ENCODE peak calls at places on chromosomes 4 and X, in seven cellular contexts. One of them, this sample, is unnamed.
A peak's percentile ranks its signal among the peaks of the same experiment; 100 is the strongest.

GRCh38 chr4:13891544-13891939 is 264.0 kb upstream of the BOD1L1 start:
- DNase-seq in GM19239: no peak
- DNase-seq in stimulated activated CD8-positive, alpha-beta memory T cell treated with anti-CD3 and anti-CD28 coated beads, Interleukin-4, amount 100 ng/mL, for 4 hours: no peak
- DNase-seq in hepatocyte: no peak
- DNase-seq in retina: no peak
- DNase-seq in activated T-cell treated with anti-CD3 and anti-CD28 coated beads, Interleukin-2, amount 50 U/mL, for 1 hour: no peak
- DNase-seq in stomach: no peak
- DNase-seq in this sample: no peak

GRCh38 chr4:185039508-185040273 is 21.4 kb downstream of the HELT start:
- DNase-seq in GM19239: peak; percentile 65
- DNase-seq in stimulated activated CD8-positive, alpha-beta memory T cell treated with anti-CD3 and anti-CD28 coated beads, Interleukin-4, amount 100 ng/mL, for 4 hours: no peak
- DNase-seq in hepatocyte: peak; percentile 72
- DNase-seq in retina: peak; percentile 67
- DNase-seq in activated T-cell treated with anti-CD3 and anti-CD28 coated beads, Interleukin-2, amount 50 U/mL, for 1 hour: peak; percentile 28
- DNase-seq in stomach: peak; percentile 67
- DNase-seq in this sample: peak; percentile 62

GRCh38 chr4:143251781-143252180 is 67.1 kb downstream of the USP38 start:
- DNase-seq in GM19239: no peak
- DNase-seq in stimulated activated CD8-positive, alpha-beta memory T cell treated with anti-CD3 and anti-CD28 coated beads, Interleukin-4, amount 100 ng/mL, for 4 hours: no peak
- DNase-seq in hepatocyte: no peak
- DNase-seq in retina: no peak
- DNase-seq in activated T-cell treated with anti-CD3 and anti-CD28 coated beads, Interleukin-2, amount 50 U/mL, for 1 hour: no peak
- DNase-seq in stomach: no peak
- DNase-seq in this sample: no peak

GRCh38 chr4:7435411-7436095 is 823 bp upstream of the PSAPL1 start:
- DNase-seq in GM19239: no peak
- DNase-seq in stimulated activated CD8-positive, alpha-beta memory T cell treated with anti-CD3 and anti-CD28 coated beads, Interleukin-4, amount 100 ng/mL, for 4 hours: no peak
- DNase-seq in hepatocyte: peak; percentile 77
- DNase-seq in retina: no peak
- DNase-seq in activated T-cell treated with anti-CD3 and anti-CD28 coated beads, Interleukin-2, amount 50 U/mL, for 1 hour: no peak
- DNase-seq in stomach: peak; percentile 42
- DNase-seq in this sample: no peak

GRCh38 chr4:3067473-3068001 is 6.8 kb downstream of the HTT-AS start:
- DNase-seq in GM19239: no peak
- DNase-seq in stimulated activated CD8-positive, alpha-beta memory T cell treated with anti-CD3 and anti-CD28 coated beads, Interleukin-4, amount 100 ng/mL, for 4 hours: no peak
- DNase-seq in hepatocyte: no peak
- DNase-seq in retina: no peak
- DNase-seq in activated T-cell treated with anti-CD3 and anti-CD28 coated beads, Interleukin-2, amount 50 U/mL, for 1 hour: no peak
- DNase-seq in stomach: no peak
- DNase-seq in this sample: no peak

GRCh38 chrX:97070346-97070745 is 186.6 kb downstream of the RPA4 start:
- DNase-seq in GM19239: no peak
- DNase-seq in stimulated activated CD8-positive, alpha-beta memory T cell treated with anti-CD3 and anti-CD28 coated beads, Interleukin-4, amount 100 ng/mL, for 4 hours: no peak
- DNase-seq in hepatocyte: no peak
- DNase-seq in retina: no peak
- DNase-seq in activated T-cell treated with anti-CD3 and anti-CD28 coated beads, Interleukin-2, amount 50 U/mL, for 1 hour: no peak
- DNase-seq in stomach: no peak
- DNase-seq in this sample: no peak

GRCh38 chr4:21209854-21210253 is 509.6 kb downstream of the PACRGL start:
- DNase-seq in GM19239: no peak
- DNase-seq in stimulated activated CD8-positive, alpha-beta memory T cell treated with anti-CD3 and anti-CD28 coated beads, Interleukin-4, amount 100 ng/mL, for 4 hours: no peak
- DNase-seq in hepatocyte: no peak
- DNase-seq in retina: no peak
- DNase-seq in activated T-cell treated with anti-CD3 and anti-CD28 coated beads, Interleukin-2, amount 50 U/mL, for 1 hour: no peak
- DNase-seq in stomach: no peak
- DNase-seq in this sample: no peak

GRCh38 chr4:3709061-3709845 is 56.9 kb upstream of the ADRA2C start:
- DNase-seq in GM19239: no peak
- DNase-seq in stimulated activated CD8-positive, alpha-beta memory T cell treated with anti-CD3 and anti-CD28 coated beads, Interleukin-4, amount 100 ng/mL, for 4 hours: no peak
- DNase-seq in hepatocyte: no peak
- DNase-seq in retina: no peak
- DNase-seq in activated T-cell treated with anti-CD3 and anti-CD28 coated beads, Interleukin-2, amount 50 U/mL, for 1 hour: no peak
- DNase-seq in stomach: no peak
- DNase-seq in this sample: no peak

GRCh38 chrX:115311666-115312065 is 22.2 kb downstream of the LUZP4 start:
- DNase-seq in GM19239: no peak
- DNase-seq in stimulated activated CD8-positive, alpha-beta memory T cell treated with anti-CD3 and anti-CD28 coated beads, Interleukin-4, amount 100 ng/mL, for 4 hours: no peak
- DNase-seq in hepatocyte: peak; percentile 77
- DNase-seq in retina: peak; percentile 51
- DNase-seq in activated T-cell treated with anti-CD3 and anti-CD28 coated beads, Interleukin-2, amount 50 U/mL, for 1 hour: no peak
- DNase-seq in stomach: no peak
- DNase-seq in this sample: no peak

GRCh38 chr4:26839534-26839951 is 21.1 kb upstream of the STIM2 start:
- DNase-seq in GM19239: no peak
- DNase-seq in stimulated activated CD8-positive, alpha-beta memory T cell treated with anti-CD3 and anti-CD28 coated beads, Interleukin-4, amount 100 ng/mL, for 4 hours: no peak
- DNase-seq in hepatocyte: no peak
- DNase-seq in retina: no peak
- DNase-seq in activated T-cell treated with anti-CD3 and anti-CD28 coated beads, Interleukin-2, amount 50 U/mL, for 1 hour: no peak
- DNase-seq in stomach: no peak
- DNase-seq in this sample: no peak

GRCh38 chr4:44760142-44760898 is 34.0 kb upstream of the GNPDA2 start:
- DNase-seq in GM19239: no peak
- DNase-seq in stimulated activated CD8-positive, alpha-beta memory T cell treated with anti-CD3 and anti-CD28 coated beads, Interleukin-4, amount 100 ng/mL, for 4 hours: no peak
- DNase-seq in hepatocyte: peak; percentile 67
- DNase-seq in retina: peak; percentile 28
- DNase-seq in activated T-cell treated with anti-CD3 and anti-CD28 coated beads, Interleukin-2, amount 50 U/mL, for 1 hour: no peak
- DNase-seq in stomach: no peak
- DNase-seq in this sample: no peak

GRCh38 chr4:105520819-105521790 is 31.3 kb upstream of the ARHGEF38 start:
- DNase-seq in GM19239: peak; percentile 20
- DNase-seq in stimulated activated CD8-positive, alpha-beta memory T cell treated with anti-CD3 and anti-CD28 coated beads, Interleukin-4, amount 100 ng/mL, for 4 hours: no peak
- DNase-seq in hepatocyte: peak; percentile 63
- DNase-seq in retina: peak; percentile 40
- DNase-seq in activated T-cell treated with anti-CD3 and anti-CD28 coated beads, Interleukin-2, amount 50 U/mL, for 1 hour: no peak
- DNase-seq in stomach: peak; percentile 34
- DNase-seq in this sample: no peak

GRCh38 chr4:9808077-9808476 is 26.6 kb downstream of the DRD5 start:
- DNase-seq in GM19239: no peak
- DNase-seq in stimulated activated CD8-positive, alpha-beta memory T cell treated with anti-CD3 and anti-CD28 coated beads, Interleukin-4, amount 100 ng/mL, for 4 hours: no peak
- DNase-seq in hepatocyte: no peak
- DNase-seq in retina: no peak
- DNase-seq in activated T-cell treated with anti-CD3 and anti-CD28 coated beads, Interleukin-2, amount 50 U/mL, for 1 hour: no peak
- DNase-seq in stomach: no peak
- DNase-seq in this sample: no peak

GRCh38 chrX:23694606-23695005 is 27.3 kb downstream of the PRDX4 start:
- DNase-seq in GM19239: peak; percentile 19
- DNase-seq in stimulated activated CD8-positive, alpha-beta memory T cell treated with anti-CD3 and anti-CD28 coated beads, Interleukin-4, amount 100 ng/mL, for 4 hours: no peak
- DNase-seq in hepatocyte: peak; percentile 82
- DNase-seq in retina: peak; percentile 5
- DNase-seq in activated T-cell treated with anti-CD3 and anti-CD28 coated beads, Interleukin-2, amount 50 U/mL, for 1 hour: no peak
- DNase-seq in stomach: peak; percentile 64
- DNase-seq in this sample: peak; percentile 53

GRCh38 chr4:129144755-129145206 is 48.8 kb downstream of the C4orf33 start:
- DNase-seq in GM19239: no peak
- DNase-seq in stimulated activated CD8-positive, alpha-beta memory T cell treated with anti-CD3 and anti-CD28 coated beads, Interleukin-4, amount 100 ng/mL, for 4 hours: no peak
- DNase-seq in hepatocyte: no peak
- DNase-seq in retina: no peak
- DNase-seq in activated T-cell treated with anti-CD3 and anti-CD28 coated beads, Interleukin-2, amount 50 U/mL, for 1 hour: no peak
- DNase-seq in stomach: no peak
- DNase-seq in this sample: no peak

GRCh38 chrX:44020693-44021092 is 47.5 kb upstream of the NDP start:
- DNase-seq in GM19239: no peak
- DNase-seq in stimulated activated CD8-positive, alpha-beta memory T cell treated with anti-CD3 and anti-CD28 coated beads, Interleukin-4, amount 100 ng/mL, for 4 hours: no peak
- DNase-seq in hepatocyte: no peak
- DNase-seq in retina: no peak
- DNase-seq in activated T-cell treated with anti-CD3 and anti-CD28 coated beads, Interleukin-2, amount 50 U/mL, for 1 hour: no peak
- DNase-seq in stomach: no peak
- DNase-seq in this sample: no peak

GRCh38 chr4:142274137-142274536 is 572.0 kb downstream of the INPP4B start:
- DNase-seq in GM19239: no peak
- DNase-seq in stimulated activated CD8-positive, alpha-beta memory T cell treated with anti-CD3 and anti-CD28 coated beads, Interleukin-4, amount 100 ng/mL, for 4 hours: no peak
- DNase-seq in hepatocyte: no peak
- DNase-seq in retina: no peak
- DNase-seq in activated T-cell treated with anti-CD3 and anti-CD28 coated beads, Interleukin-2, amount 50 U/mL, for 1 hour: no peak
- DNase-seq in stomach: no peak
- DNase-seq in this sample: no peak

GRCh38 chr4:153465922-153466636 is at the start of gene TMEM131L:
- DNase-seq in GM19239: peak; percentile 62
- DNase-seq in stimulated activated CD8-positive, alpha-beta memory T cell treated with anti-CD3 and anti-CD28 coated beads, Interleukin-4, amount 100 ng/mL, for 4 hours: no peak
- DNase-seq in hepatocyte: peak; percentile 83
- DNase-seq in retina: peak; percentile 91
- DNase-seq in activated T-cell treated with anti-CD3 and anti-CD28 coated beads, Interleukin-2, amount 50 U/mL, for 1 hour: peak; percentile 74
- DNase-seq in stomach: peak; percentile 72
- DNase-seq in this sample: peak; percentile 74

GRCh38 chr4:151438154-151438553 is 29.2 kb downstream of the FHIP1A start:
- DNase-seq in GM19239: no peak
- DNase-seq in stimulated activated CD8-positive, alpha-beta memory T cell treated with anti-CD3 and anti-CD28 coated beads, Interleukin-4, amount 100 ng/mL, for 4 hours: no peak
- DNase-seq in hepatocyte: no peak
- DNase-seq in retina: no peak
- DNase-seq in activated T-cell treated with anti-CD3 and anti-CD28 coated beads, Interleukin-2, amount 50 U/mL, for 1 hour: no peak
- DNase-seq in stomach: no peak
- DNase-seq in this sample: no peak

GRCh38 chrX:10582945-10583344 is 37.4 kb downstream of the MID1 start:
- DNase-seq in GM19239: no peak
- DNase-seq in stimulated activated CD8-positive, alpha-beta memory T cell treated with anti-CD3 and anti-CD28 coated beads, Interleukin-4, amount 100 ng/mL, for 4 hours: no peak
- DNase-seq in hepatocyte: no peak
- DNase-seq in retina: no peak
- DNase-seq in activated T-cell treated with anti-CD3 and anti-CD28 coated beads, Interleukin-2, amount 50 U/mL, for 1 hour: no peak
- DNase-seq in stomach: no peak
- DNase-seq in this sample: no peak

GRCh38 chr4:123352240-123352945 is 44.2 kb upstream of the SPRY1 start:
- DNase-seq in GM19239: no peak
- DNase-seq in stimulated activated CD8-positive, alpha-beta memory T cell treated with anti-CD3 and anti-CD28 coated beads, Interleukin-4, amount 100 ng/mL, for 4 hours: no peak
- DNase-seq in hepatocyte: no peak
- DNase-seq in retina: no peak
- DNase-seq in activated T-cell treated with anti-CD3 and anti-CD28 coated beads, Interleukin-2, amount 50 U/mL, for 1 hour: no peak
- DNase-seq in stomach: no peak
- DNase-seq in this sample: no peak

GRCh38 chrX:77731821-77732419 is 54.1 kb downstream of the ATRX start:
- DNase-seq in GM19239: no peak
- DNase-seq in stimulated activated CD8-positive, alpha-beta memory T cell treated with anti-CD3 and anti-CD28 coated beads, Interleukin-4, amount 100 ng/mL, for 4 hours: no peak
- DNase-seq in hepatocyte: no peak
- DNase-seq in retina: no peak
- DNase-seq in activated T-cell treated with anti-CD3 and anti-CD28 coated beads, Interleukin-2, amount 50 U/mL, for 1 hour: no peak
- DNase-seq in stomach: no peak
- DNase-seq in this sample: no peak

GRCh38 chrX:31497086-31497485 is 425.2 kb upstream of the FTHL17 start:
- DNase-seq in GM19239: no peak
- DNase-seq in stimulated activated CD8-positive, alpha-beta memory T cell treated with anti-CD3 and anti-CD28 coated beads, Interleukin-4, amount 100 ng/mL, for 4 hours: no peak
- DNase-seq in hepatocyte: no peak
- DNase-seq in retina: no peak
- DNase-seq in activated T-cell treated with anti-CD3 and anti-CD28 coated beads, Interleukin-2, amount 50 U/mL, for 1 hour: no peak
- DNase-seq in stomach: no peak
- DNase-seq in this sample: no peak

GRCh38 chrX:10016516-10017132 is 49.5 kb downstream of the CLDN34 start:
- DNase-seq in GM19239: no peak
- DNase-seq in stimulated activated CD8-positive, alpha-beta memory T cell treated with anti-CD3 and anti-CD28 coated beads, Interleukin-4, amount 100 ng/mL, for 4 hours: no peak
- DNase-seq in hepatocyte: no peak
- DNase-seq in retina: no peak
- DNase-seq in activated T-cell treated with anti-CD3 and anti-CD28 coated beads, Interleukin-2, amount 50 U/mL, for 1 hour: no peak
- DNase-seq in stomach: no peak
- DNase-seq in this sample: no peak

GRCh38 chrX:40207626-40208025 is 109.9 kb upstream of the BCOR start:
- DNase-seq in GM19239: no peak
- DNase-seq in stimulated activated CD8-positive, alpha-beta memory T cell treated with anti-CD3 and anti-CD28 coated beads, Interleukin-4, amount 100 ng/mL, for 4 hours: peak; percentile 7
- DNase-seq in hepatocyte: no peak
- DNase-seq in retina: no peak
- DNase-seq in activated T-cell treated with anti-CD3 and anti-CD28 coated beads, Interleukin-2, amount 50 U/mL, for 1 hour: no peak
- DNase-seq in stomach: no peak
- DNase-seq in this sample: peak; percentile 77